ENCODE peak calls at places on chromosomes 1 and 21, in five cellular contexts. U, C, Y, F and D are unnamed samples.
A peak's percentile ranks its signal among the peaks of the same experiment; 100 is the strongest.

GRCh38 chr21:25273945-25274344 is 333.3 kb downstream of the MRPL39 start:
- DNase-seq in U (no peak), C (no peak), Y (no peak), F (no peak), D (no peak)

GRCh38 chr1:2803086-2803930 is 1.8 kb upstream of the TTC34 start:
- DNase-seq in U (no peak), C (no peak), Y (no peak), F (no peak), D (no peak)

GRCh38 chr1:212286437-212287131 is 1.4 kb downstream of the PPP2R5A start:
- DNase-seq in U (no peak), C (no peak), Y (peak; percentile 68), F (no peak), D (no peak)

GRCh38 chr1:14944471-14944981 is 209.0 kb upstream of the TMEM51 start:
- DNase-seq in U (no peak), C (no peak), Y (no peak), F (no peak), D (no peak)

GRCh38 chr1:235423214-235423652 is 56.0 kb downstream of the TBCE start:
- DNase-seq in U (no peak), C (no peak), Y (no peak), F (peak; percentile 4), D (no peak)

GRCh38 chr1:217048104-217048707 is 325.0 kb upstream of the ESRRG start:
- DNase-seq in U (no peak), C (no peak), Y (peak; percentile 4), F (no peak), D (peak; percentile 2)

GRCh38 chr1:109623601-109624161 is 4.0 kb downstream of the AMPD2 start:
- DNase-seq in U (no peak), C (no peak), Y (no peak), F (no peak), D (peak; percentile 73)

GRCh38 chr1:235835226-235835625 is 31.5 kb downstream of the LYST start:
- DNase-seq in U (no peak), C (no peak), Y (no peak), F (no peak), D (no peak)

GRCh38 chr1:75079535-75080290 is 54.5 kb upstream of the LHX8 start:
- DNase-seq in U (no peak), C (no peak), Y (no peak), F (no peak), D (peak; percentile 21)

GRCh38 chr1:218164930-218165686 is 120.0 kb upstream of the RRP15 start:
- DNase-seq in U (no peak), C (no peak), Y (no peak), F (no peak), D (peak; percentile 67)

GRCh38 chr1:112704908-112705627 is 1.9 kb downstream of the RHOC start:
- DNase-seq in U (peak; percentile 80), C (peak; percentile 84), Y (peak; percentile 99), F (peak; percentile 83), D (peak; percentile 71)

GRCh38 chr21:45371092-45371491 is 33.9 kb upstream of the COL18A1 start:
- DNase-seq in U (no peak), C (no peak), Y (no peak), F (no peak), D (no peak)

GRCh38 chr1:53781654-53782053 is 42.7 kb upstream of the GLIS1 start:
- DNase-seq in U (no peak), C (no peak), Y (no peak), F (no peak), D (no peak)

GRCh38 chr1:67646145-67647035 is 38.6 kb upstream of the GADD45A start:
- DNase-seq in U (no peak), C (no peak), Y (peak; percentile 81), F (no peak), D (peak; percentile 61)

GRCh38 chr1:11521605-11522399 is 42.8 kb downstream of the DISP3 start:
- DNase-seq in U (no peak), C (no peak), Y (no peak), F (no peak), D (no peak)

GRCh38 chr1:226371049-226371694 is 36.7 kb downstream of the PARP1 start:
- DNase-seq in U (no peak), C (no peak), Y (no peak), F (no peak), D (no peak)

GRCh38 chr1:56520202-56520601 is 59.2 kb downstream of the PLPP3 start:
- DNase-seq in U (no peak), C (no peak), Y (no peak), F (no peak), D (no peak)

GRCh38 chr1:22105611-22106207 is 37.2 kb downstream of the WNT4 start:
- DNase-seq in U (peak; percentile 29), C (peak; percentile 44), Y (peak; percentile 74), F (no peak), D (peak; percentile 64)

GRCh38 chr1:170545476-170545875 is 13.5 kb downstream of the GORAB start:
- DNase-seq in U (no peak), C (no peak), Y (no peak), F (no peak), D (no peak)

GRCh38 chr1:212077028-212077427 is 41.5 kb downstream of the DTL start:
- DNase-seq in U (no peak), C (no peak), Y (no peak), F (no peak), D (no peak)

GRCh38 chr1:58823481-58824010 is 39.7 kb upstream of the JUN start:
- DNase-seq in U (no peak), C (no peak), Y (peak; percentile 41), F (no peak), D (no peak)

GRCh38 chr1:39646232-39647081 is 7.0 kb upstream of the HEYL start:
- DNase-seq in U (no peak), C (no peak), Y (peak; percentile 39), F (no peak), D (peak; percentile 82)

GRCh38 chr21:39029086-39029772 is 154.0 kb downstream of the PSMG1 start:
- DNase-seq in U (no peak), C (no peak), Y (no peak), F (no peak), D (peak; percentile 77)

GRCh38 chr1:108644984-108645383 is 15.9 kb downstream of the HENMT1 start:
- DNase-seq in U (no peak), C (no peak), Y (no peak), F (no peak), D (no peak)

DNA sequence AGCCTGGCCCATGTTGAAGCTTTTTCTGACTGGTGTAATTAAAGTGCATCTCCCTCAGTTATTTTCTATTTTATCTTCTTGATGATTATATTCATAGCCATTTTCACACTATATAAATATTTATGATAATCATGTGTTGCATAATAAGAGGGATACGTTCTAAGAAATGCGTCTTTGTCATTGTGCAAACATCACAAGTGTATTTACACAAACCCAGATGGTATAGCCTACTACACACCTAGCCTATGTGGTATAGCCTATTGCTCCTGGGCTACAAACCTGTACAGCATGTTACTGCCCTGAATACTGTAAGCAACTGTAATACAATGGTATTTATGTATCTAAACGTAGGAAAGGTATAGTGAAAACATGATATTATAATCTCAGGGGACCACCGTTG is 88.1 kb downstream of the BACH1 start:
- DNase-seq in U (no peak), C (no peak), Y (no peak), F (no peak), D (no peak)
- TF ChIP-seq ZBTB33 in U (no peak), C (no peak), Y (no peak), F (no peak), D (no peak)

DNA sequence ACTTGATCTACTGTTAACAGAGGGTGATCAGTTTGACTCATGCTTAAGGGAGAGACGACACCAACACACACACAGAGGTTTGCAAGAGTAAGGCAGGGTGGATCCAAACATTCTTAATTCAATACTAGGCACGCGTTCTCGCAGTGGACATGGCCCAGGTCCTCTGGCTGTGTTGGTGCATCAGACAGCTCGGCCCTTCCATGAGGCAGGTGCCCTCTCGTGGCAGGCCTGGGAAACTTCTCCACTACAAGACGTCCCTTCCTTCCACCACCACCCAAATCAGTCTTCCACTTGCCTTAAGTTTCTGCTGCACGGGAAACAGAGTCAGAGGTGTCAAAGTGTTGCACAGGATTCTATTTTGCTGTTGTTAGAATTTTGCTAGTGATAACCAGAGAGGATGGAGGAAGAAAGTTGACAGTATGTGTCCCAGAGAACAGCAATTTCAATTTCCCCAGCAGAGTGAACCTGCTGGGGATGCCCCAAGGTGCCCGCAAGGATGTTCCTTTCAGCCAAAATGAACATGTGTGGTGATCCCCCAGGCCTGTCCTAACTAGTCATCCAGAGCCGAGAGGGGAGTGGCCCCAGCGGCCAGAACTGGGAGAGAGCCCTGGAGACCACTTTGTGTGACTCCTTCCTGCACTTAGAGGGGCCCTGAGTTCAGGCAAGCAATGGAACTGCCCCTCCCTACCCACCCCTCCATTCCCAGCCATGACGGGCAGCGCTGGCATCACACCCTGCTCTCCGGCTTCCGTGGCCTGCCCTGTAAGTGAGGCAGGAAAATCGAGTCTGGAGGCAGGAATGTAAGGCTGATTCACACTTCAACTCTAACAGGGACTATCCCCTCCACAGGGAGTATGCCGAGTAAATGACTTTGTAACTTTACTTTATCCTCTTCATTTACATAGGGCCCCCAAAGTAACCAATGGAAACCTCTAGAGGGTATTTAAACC is 34.8 kb downstream of the MX1 start:
- DNase-seq in U (peak; percentile 27), C (peak; percentile 54), Y (peak; percentile 56), F (no peak), D (peak; percentile 73)
- TF ChIP-seq CTCF in U (peak; percentile 75), C (peak; percentile 91), Y (peak; percentile 69), F (peak; percentile 77), D (peak; percentile 77)

DNA sequence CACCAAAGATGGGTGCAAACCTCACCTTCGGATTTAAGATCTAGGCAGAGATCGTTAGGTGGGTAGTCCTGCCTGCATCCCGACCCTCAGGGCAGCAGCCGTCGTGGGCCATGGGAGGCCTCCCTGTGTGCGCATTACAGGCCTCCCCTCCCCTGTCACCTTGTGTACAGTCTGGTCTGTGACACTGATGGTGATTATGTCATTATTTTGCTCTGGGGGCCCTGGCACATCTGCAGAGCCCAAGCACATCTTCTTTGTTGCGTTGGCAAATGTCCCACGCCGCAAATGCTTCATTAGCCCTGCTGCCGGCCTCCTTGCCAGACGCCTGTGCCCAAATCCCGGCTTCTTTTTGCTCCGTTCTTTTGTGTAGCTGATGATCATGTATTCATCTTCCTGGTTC is 31.7 kb downstream of the PROX1 start:
- DNase-seq in U (no peak), C (no peak), Y (no peak), F (no peak), D (peak; percentile 77)
- TF ChIP-seq ZBTB33 in U (no peak), C (no peak), Y (no peak), F (no peak), D (no peak)

GRCh38 chr1:163820190-163820589 is 498.4 kb downstream of the NUF2 start:
- DNase-seq in U (no peak), C (no peak), Y (no peak), F (no peak), D (no peak)

GRCh38 chr1:163822933-163823511 is 501.3 kb downstream of the NUF2 start:
- DNase-seq in U (no peak), C (no peak), Y (no peak), F (no peak), D (no peak)

GRCh38 chr1:163821679-163822078 is 499.9 kb downstream of the NUF2 start:
- DNase-seq in U (no peak), C (no peak), Y (no peak), F (no peak), D (no peak)

GRCh38 chr1:163824006-163824405 is 502.3 kb downstream of the NUF2 start:
- DNase-seq in U (no peak), C (no peak), Y (no peak), F (no peak), D (no peak)

DNA sequence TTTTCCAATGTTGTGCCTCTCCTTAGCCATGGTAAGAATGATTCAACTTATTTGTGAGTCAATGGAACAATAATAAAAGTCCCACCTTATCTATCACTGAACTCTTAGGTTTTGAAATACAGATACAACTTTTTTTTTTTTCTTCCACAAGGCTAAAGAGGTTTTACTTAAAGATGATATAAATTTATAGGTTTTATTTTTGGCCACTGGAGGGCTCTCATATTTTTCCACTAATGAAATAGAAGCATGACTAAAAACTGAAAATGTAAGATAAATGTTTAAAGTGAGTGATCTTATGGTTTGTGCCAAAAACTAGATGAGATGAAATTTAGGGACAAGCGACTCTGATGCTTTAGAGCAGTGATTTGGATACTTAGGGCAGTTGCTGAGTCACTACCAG is 499.0 kb downstream of the NUF2 start:
- DNase-seq in U (no peak), C (no peak), Y (no peak), F (no peak), D (no peak)
- TF ChIP-seq CTCF in U (peak; percentile 30), C (no peak), Y (no peak), F (no peak), D (peak; percentile 46)